ENCODE peak calls at places on chromosomes 13 and 19, in five cellular contexts. H is adrenal gland, J is natural killer cell, Y is nephron progenitor cell, I is heart left ventricle. T is an unnamed sample.

GRCh38 chr19:32563761-32564160 is 17.2 kb upstream of the PDCD5 start:
- DNase-seq in I (no peak), Y (no peak), J (no peak), H (no peak), T (no peak)

GRCh38 chr13:24995225-24995804 is 100.6 kb upstream of the PABPC3 start:
- DNase-seq in Y (peak), J (no peak), H (peak), I (no peak), T (peak)

GRCh38 chr13:110575322-110576069 is 14.0 kb upstream of the RAB20 start:
- DNase-seq in Y (peak), J (no peak), H (peak), I (peak), T (peak)

GRCh38 chr13:108919036-108919907 is 289.9 kb downstream of the MYO16 start:
- DNase-seq in J (no peak), H (peak), I (no peak), Y (no peak), T (no peak)

GRCh38 chr13:51589793-51590192 is 5.5 kb downstream of the WDFY2 start:
- DNase-seq in H (no peak), I (no peak), J (no peak), Y (no peak), T (no peak)

GRCh38 chr19:55437410-55437809 is 5.7 kb downstream of the SHISA7 start:
- DNase-seq in J (no peak), I (no peak), Y (peak), H (peak), T (peak)

GRCh38 chr13:62305758-62306157 is 890.1 kb upstream of the PCDH20 start:
- DNase-seq in J (no peak), I (no peak), H (no peak), Y (no peak), T (no peak)

GRCh38 chr13:106416645-106417044 is 118.8 kb downstream of the EFNB2 start:
- DNase-seq in I (no peak), H (no peak), Y (no peak), J (no peak), T (no peak)

GRCh38 chr13:20566424-20566916 is 487 bp upstream of the IFT88 start:
- DNase-seq in H (no peak), J (no peak), Y (no peak), I (no peak), T (no peak)

GRCh38 chr13:100880166-100880565 is 205.6 kb upstream of the TMTC4 start:
- DNase-seq in H (no peak), J (no peak), I (no peak), Y (no peak), T (no peak)

GRCh38 chr13:100881291-100881864 is 206.8 kb upstream of the TMTC4 start:
- DNase-seq in H (no peak), I (no peak), J (no peak), Y (no peak), T (no peak)

GRCh38 chr13:100887729-100888151 is 213.1 kb upstream of the TMTC4 start:
- DNase-seq in Y (no peak), I (no peak), H (peak), J (no peak), T (no peak)

GRCh38 chr13:100879255-100879654 is 204.7 kb upstream of the TMTC4 start:
- DNase-seq in J (no peak), H (no peak), Y (no peak), I (no peak), T (no peak)

DNA sequence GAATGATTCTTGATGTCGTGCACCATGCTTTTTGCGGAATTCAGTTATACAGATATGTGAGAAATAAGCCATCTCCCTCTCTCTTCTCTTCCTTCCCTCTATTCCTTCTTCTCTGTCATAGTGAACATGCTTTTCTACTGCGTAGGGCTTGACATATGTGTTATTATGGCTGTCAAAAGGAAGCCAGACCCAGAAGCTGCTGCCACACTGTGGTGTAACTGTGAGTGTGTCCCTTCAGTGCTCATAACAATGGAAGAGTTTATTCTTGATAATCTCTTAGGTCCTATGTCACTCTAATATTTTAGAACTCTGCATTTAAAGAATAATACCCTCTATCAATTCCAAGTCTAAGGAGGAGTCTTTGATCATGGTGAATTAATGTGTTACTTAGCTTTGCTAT is 208.9 kb upstream of the TMTC4 start:
- DNase-seq in H (no peak), J (no peak), I (no peak), Y (no peak), T (no peak)
- TF ChIP-seq CTCF in H (no peak), J (no peak), I (no peak), Y (no peak), T (no peak)

GRCh38 chr19:34253711-34254551 is 423 bp upstream of the GARRE1 start:
- DNase-seq in J (peak), Y (peak), I (peak), H (peak), T (peak)
- TF ChIP-seq CTCF in J (no peak), Y (no peak), I (no peak), H (no peak), T (no peak)

DNA sequence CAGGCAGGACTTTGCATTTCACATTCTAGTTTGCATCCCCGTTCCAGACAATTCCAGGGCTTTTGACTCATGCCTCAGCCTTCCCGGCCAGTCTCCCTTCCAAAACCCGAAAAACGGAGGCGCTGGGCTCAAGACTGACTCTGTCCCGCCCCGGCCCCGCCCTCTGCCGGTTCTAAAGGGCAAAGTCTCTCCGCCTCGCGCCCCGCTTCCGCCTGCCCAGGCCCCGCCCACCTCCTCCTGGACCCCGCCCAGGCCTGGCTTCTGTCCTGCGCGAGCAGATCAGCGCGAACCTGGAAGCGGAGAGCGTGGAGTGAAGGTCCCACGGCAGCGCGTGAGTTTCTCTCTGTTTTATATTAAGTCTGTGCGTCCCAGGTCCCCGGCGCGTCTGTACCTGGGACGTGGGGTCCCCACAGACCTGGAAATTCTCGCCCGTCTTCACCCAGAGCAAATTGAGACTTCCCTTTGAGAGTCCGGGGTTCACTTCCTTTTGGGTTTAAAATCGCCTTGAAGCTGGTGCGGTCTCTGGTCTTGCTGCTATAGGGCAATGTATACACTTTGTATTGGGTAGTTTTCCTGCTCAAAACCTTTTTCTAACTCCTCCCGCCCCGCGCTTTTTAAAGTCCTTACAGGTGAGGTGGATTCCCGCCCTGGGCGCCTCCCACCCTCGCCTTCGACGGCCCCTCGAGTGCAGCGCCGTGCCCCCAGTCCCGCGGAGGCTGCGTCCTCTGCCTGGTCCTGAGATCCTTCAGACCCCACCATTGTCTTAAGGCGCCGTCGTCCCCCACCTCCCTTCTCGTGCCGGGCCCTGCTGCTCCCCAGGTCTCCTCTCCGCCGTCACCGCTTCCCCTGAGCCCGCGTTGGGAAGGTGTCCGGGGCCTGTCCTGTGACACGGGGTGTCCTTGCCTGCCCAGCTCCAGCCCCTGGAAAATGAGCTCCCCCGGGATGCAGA is 31.2 kb downstream of the ZNF701 start:
- DNase-seq in J (peak), I (peak), Y (peak), H (peak), T (peak)
- TF ChIP-seq CTCF in J (peak), I (peak), Y (peak), H (peak), T (peak)

DNA sequence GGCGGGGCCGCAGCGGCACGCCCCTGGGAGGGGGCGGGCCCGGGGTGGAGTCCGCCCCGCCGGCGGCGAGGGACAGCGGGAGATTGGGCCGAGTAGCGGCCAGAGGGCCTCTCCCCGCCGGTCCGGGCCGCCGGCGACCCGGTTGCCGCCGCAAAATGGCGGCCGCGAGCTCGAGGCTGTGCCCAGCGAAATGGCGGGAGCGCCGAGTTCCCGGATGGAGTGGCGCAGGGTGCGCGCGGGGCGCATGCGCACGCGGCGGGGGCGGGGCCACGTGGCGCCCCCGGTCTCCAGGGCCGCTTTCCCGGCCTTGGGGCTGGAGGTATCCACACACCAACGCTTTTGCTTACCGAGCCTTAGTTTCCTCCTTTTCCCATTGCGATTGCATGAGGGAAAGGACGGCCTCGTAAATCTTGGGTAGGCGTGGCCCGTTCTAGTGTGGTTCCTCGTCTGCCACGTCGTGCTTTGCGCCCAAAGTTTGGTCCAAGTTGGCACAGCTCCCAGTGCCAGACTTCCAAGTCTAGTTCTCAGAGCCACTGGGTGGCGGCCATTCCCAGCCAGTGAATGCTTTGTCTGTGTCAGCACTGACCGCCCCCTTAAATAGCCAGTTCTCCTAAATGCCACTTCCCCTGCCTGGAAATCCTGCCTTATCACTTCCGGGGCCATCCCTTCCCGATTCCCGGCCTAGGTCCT is 491 bp downstream of the CIRBP start:
- DNase-seq in Y (peak), I (peak), H (peak), J (peak), T (peak)
- TF ChIP-seq CTCF in Y (no peak), I (no peak), H (no peak), J (no peak), T (no peak)

GRCh38 chr19:12866416-12867119 is 14.7 kb downstream of the DNASE2 start:
- DNase-seq in Y (no peak), H (no peak), J (no peak), I (no peak), T (no peak)

GRCh38 chr19:12864143-12864542 is 17.1 kb downstream of the DNASE2 start:
- DNase-seq in I (no peak), H (no peak), J (no peak), Y (no peak), T (no peak)

GRCh38 chr19:12865746-12866415 is 15.4 kb downstream of the DNASE2 start:
- DNase-seq in Y (no peak), J (no peak), H (no peak), I (no peak), T (no peak)

GRCh38 chr19:12867120-12868099 is 13.8 kb downstream of the DNASE2 start:
- DNase-seq in J (peak), H (peak), I (peak), Y (peak), T (peak)

GRCh38 chr19:12864721-12865715 is 16.2 kb downstream of the DNASE2 start:
- DNase-seq in J (no peak), I (no peak), H (no peak), Y (no peak), T (no peak)
- TF ChIP-seq CTCF in J (no peak), I (no peak), H (no peak), Y (no peak), T (no peak)

DNA sequence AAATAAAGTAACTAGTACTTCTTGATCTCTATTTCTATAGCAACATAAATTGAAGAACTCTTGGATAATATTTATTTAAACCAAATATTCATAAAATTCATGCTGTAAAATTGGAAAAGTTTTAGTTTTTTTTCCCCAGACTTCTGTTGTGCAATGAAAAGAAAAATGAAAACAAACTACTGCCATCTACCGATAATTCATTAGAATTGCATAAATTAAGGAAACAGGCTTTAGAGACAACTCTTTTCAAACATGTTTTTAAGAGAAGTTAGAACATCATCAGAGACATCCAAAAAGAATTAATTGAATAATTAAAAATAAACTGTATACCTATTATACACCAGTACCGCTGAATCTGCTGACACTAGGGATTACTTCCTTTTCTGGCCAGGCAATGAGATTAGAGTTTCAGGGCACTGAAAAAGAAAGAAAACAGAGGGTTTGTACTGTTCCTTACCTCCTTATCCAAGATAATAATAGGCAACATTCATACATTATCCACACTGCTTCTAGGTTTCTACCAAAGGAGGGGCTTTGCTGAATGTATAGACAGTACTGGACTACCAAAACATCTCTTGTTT is 4.9 kb downstream of the CCDC122 start:
- DNase-seq in Y (no peak), J (no peak), I (no peak), H (no peak), T (no peak)
- TF ChIP-seq CTCF in Y (peak), J (peak), I (peak), H (peak), T (peak)

DNA sequence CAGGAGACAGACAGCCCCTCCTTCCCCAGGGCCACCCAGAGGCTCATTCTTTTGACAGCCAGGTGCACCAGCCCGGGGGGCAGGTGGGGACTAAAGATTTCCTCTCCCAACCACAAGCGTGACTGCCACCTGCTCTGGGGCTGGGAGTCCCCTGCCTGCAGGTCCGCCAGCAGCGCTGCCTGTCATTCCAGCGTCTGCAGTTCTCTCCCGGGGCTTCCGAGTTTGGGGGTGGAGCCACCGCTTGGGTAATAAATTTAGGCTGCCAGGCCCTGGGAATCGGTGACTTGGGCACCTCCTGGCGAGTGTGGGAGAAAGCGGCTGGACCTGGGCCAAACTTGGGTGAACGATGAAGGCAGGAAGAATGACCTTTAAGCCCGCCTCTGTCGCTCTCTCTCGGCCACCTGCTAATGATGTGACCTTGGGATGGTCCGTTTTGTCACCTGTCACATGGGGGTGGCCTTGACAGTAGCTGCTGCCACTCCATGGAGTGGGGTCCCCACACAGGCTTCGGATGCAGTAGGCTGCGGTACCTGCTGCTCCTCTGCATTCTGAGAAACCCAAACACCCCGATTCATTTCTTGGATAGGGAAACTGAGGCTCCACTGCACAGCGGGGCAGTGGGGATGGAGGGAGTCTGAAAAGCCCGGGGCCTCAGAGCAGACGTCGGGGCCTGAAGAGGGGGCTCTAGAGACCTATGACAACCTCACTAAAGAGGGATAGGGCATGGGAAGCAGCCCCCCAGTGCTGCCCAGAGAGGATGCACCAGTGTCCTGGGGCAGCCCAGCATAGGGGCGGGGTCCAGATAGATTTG is 12.8 kb downstream of the FUT6 start:
- DNase-seq in Y (peak), I (peak), J (no peak), H (peak), T (peak)
- TF ChIP-seq CTCF in Y (peak), I (no peak), J (no peak), H (peak), T (no peak)

DNA sequence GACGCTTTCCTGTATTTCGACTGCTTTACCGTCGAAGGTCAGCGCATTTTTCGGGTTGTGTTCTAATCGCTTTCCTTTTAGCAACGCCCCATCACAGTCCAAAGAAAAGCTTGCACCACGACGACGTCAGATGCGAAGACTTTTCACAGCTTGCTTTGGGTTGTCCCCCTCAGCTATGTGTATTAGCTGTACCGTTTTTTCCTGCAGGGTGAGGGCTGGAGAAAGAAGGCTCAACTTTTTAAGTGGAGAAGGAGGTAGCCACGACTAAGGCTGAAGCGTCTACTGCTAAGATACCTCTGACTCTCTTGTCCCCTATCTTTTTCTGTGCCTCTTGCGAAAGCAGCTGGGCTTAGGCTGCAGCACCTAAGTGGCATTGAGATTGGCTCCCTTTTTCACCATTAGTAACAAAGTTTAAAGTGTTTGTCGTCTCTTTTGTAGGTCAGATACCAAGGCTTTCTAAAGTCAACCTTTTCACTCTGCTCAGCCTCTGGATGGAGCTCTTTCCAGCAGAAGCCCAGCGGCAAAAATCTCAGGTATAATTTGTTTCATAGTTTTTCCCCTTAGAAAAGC is 793 bp downstream of the CDADC1 start:
- DNase-seq in H (no peak), Y (no peak), I (no peak), J (no peak), T (no peak)
- TF ChIP-seq CTCF in H (no peak), Y (no peak), I (no peak), J (no peak), T (no peak)